ENCODE peak calls at places on chromosomes 5 and 9, in nine cellular contexts. H is heart left ventricle, Z is sigmoid colon, O is NB4, Y is transverse colon, M is upper lobe of left lung, D is spleen, Q is tibial nerve, S is esophagus squamous epithelium. K is an unnamed sample.

GRCh38 chr9:115411516-115411915 is 293.6 kb upstream of the TNC start:
- DNase-seq in H (no peak), Z (no peak), O (no peak), Y (no peak), M (no peak), D (no peak), Q (no peak), S (no peak), K (no peak)

GRCh38 chr9:134612715-134613114 is 28.9 kb upstream of the COL5A1 start:
- DNase-seq in H (no peak), Z (no peak), O (no peak), Y (no peak), M (no peak), D (no peak), Q (no peak), S (no peak), K (no peak)

GRCh38 chr5:107265268-107265667 is 405.5 kb downstream of the EFNA5 start:
- DNase-seq in H (no peak), Z (no peak), O (no peak), Y (no peak), M (no peak), D (no peak), Q (no peak), S (no peak), K (no peak)

GRCh38 chr9:100700689-100701318 is 122.9 kb downstream of the CAVIN4 start:
- DNase-seq in H (no peak), Z (no peak), O (peak; percentile 47), Y (no peak), M (no peak), D (no peak), Q (no peak), S (no peak), K (no peak)

GRCh38 chr9:9003184-9003583 is 1203.6 kb upstream of the DMAC1 start:
- DNase-seq in H (peak; percentile 43), Z (no peak), O (peak; percentile 15), Y (no peak), M (no peak), D (no peak), Q (peak; percentile 30), S (no peak), K (peak; percentile 56)

GRCh38 chr9:31639444-31639843 is 745.0 kb upstream of the ACO1 start:
- DNase-seq in H (no peak), Z (no peak), O (no peak), Y (no peak), M (no peak), D (no peak), Q (no peak), S (no peak), K (no peak)

GRCh38 chr5:10733426-10733825 is 27.6 kb downstream of the DAP start:
- DNase-seq in H (no peak), Z (no peak), O (no peak), Y (no peak), M (no peak), D (no peak), Q (no peak), S (no peak), K (no peak)

GRCh38 chr5:167219296-167219695 is 1072.1 kb upstream of the WWC1 start:
- DNase-seq in H (no peak), Z (no peak), O (no peak), Y (no peak), M (no peak), D (no peak), Q (no peak), S (no peak), K (no peak)

GRCh38 chr9:87599901-87600610 is 102.4 kb downstream of the DAPK1 start:
- DNase-seq in H (no peak), Z (peak; percentile 82), O (no peak), Y (no peak), M (no peak), D (no peak), Q (no peak), S (no peak), K (no peak)

GRCh38 chr5:110665184-110665726 is 61.2 kb downstream of the TMEM232 start:
- DNase-seq in H (no peak), Z (no peak), O (no peak), Y (no peak), M (no peak), D (no peak), Q (no peak), S (no peak), K (no peak)

DNA sequence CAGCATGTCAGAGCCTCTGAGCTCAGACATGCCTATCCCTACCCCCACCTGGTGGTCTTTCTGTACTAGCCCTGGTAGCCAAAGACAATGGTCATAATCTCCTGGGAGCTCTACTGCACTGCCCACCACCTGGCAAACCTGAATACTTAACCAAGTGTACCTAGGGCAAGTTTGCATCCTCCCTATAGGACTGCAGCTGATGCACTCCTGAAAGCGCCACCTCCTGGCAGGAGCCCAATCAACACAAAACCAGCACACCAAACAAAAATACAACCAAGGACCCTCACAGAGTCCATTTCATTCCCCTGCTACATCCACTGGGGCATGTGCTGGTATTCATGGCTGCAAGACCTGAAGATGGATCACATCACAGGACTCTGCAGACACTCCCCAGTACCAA is 14.8 kb upstream of the FAM174A start:
- DNase-seq in H (no peak), Z (no peak), O (no peak), Y (no peak), M (no peak), D (no peak), Q (no peak), S (no peak), K (no peak)
- TF ChIP-seq CTCF in H (no peak), Z (no peak), O (peak; percentile 30), Y (no peak), M (no peak), D (no peak), Q (no peak), S (no peak), K (no peak)

DNA sequence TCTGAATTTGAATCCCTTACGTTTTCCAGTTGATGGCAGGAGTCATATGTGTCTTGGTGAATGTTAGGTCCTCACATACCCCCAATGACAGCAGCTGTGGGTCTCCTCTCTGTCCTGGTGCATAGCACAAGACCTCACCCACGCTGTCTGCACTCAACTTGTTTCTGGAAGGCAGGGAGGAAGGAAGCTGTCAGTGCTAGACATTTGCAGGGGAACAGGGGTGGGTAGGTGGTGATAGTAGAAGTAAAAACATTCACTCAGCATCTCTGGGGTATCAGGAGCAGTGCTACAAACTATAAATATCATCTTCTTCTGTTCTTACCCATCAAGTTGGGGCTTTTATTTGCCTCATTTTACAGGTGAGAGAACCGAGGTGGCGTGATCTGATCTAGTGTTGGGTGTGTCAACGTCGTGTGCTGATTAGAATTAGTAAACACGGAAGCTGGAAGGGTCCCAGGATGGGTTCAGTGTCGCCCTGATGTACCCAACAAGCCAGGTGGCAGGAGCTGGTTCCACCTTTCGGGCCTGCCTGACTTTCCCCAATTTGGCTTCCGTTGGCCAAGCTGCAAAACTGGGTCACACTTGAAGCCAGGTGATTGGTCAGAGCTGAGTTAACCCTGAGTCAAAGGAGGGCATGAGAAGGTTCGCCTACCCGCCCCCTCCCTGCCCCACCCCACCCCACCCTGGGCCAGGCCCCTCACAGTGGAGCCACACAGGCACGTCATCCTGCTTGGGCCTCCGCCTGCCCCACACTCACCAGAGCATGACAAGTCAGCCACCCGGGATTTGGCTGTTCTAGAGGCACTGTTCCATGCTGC is 15.8 kb downstream of the ERGIC1 start:
- DNase-seq in H (no peak), Z (no peak), O (no peak), Y (peak; percentile 77), M (peak; percentile 69), D (peak; percentile 83), Q (no peak), S (no peak), K (peak; percentile 72)
- TF ChIP-seq POLR2A in H (no peak), Z (no peak), O (no peak), Y (no peak), M (no peak), D (no peak), Q (no peak), S (no peak), K (no peak)

GRCh38 chr9:81465468-81466002 is 223.8 kb downstream of the TLE1 start:
- DNase-seq in H (peak; percentile 17), Z (no peak), O (no peak), Y (no peak), M (no peak), D (no peak), Q (no peak), S (no peak), K (no peak)
- TF ChIP-seq CTCF in H (no peak), Z (no peak), O (no peak), Y (no peak), M (no peak), D (peak; percentile 24), Q (no peak), S (no peak), K (no peak)

GRCh38 chr9:97925497-97926334 is 3.4 kb upstream of the TRMO start:
- DNase-seq in H (no peak), Z (no peak), O (no peak), Y (no peak), M (no peak), D (no peak), Q (no peak), S (no peak), K (no peak)
- TF ChIP-seq POLR2A in H (no peak), Z (no peak), O (no peak), Y (no peak), M (no peak), D (no peak), Q (no peak), S (no peak), K (no peak)

GRCh38 chr9:83198336-83198735 is 135.4 kb upstream of the RASEF start:
- DNase-seq in H (no peak), Z (no peak), O (no peak), Y (no peak), M (no peak), D (no peak), Q (no peak), S (no peak), K (no peak)
- TF ChIP-seq CTCF in H (no peak), Z (no peak), O (no peak), Y (no peak), M (no peak), D (no peak), Q (no peak), S (no peak), K (no peak)